ENCODE peak calls at places on chromosomes 4 and X, in four cellular contexts. M, F, W and L are unnamed samples. For H3K9me3 and H3K27me3, the result is how much of the 10 kb centered on the place peaks cover.

GRCh38 chr4:166174717-166175510 is 301.9 kb downstream of the TLL1 start:
- DNase-seq in M (no peak), F (no peak), W (no peak), L (no peak)

GRCh38 chrX:16839852-16840460 is 30.2 kb downstream of the RBBP7 start:
- DNase-seq in M (no peak), F (no peak), W (no peak), L (no peak)

GRCh38 chr4:112857461-112857860 is 192.0 kb upstream of the ANK2 start:
- DNase-seq in M (no peak), F (no peak), W (no peak), L (no peak)

GRCh38 chr4:190014771-190015537 is 12.1 kb downstream of the FRG2 start:
- DNase-seq in M (no peak), F (no peak), W (no peak), L (no peak)

GRCh38 chrX:21725498-21725897 is 32.4 kb downstream of the SMPX start:
- DNase-seq in M (no peak), F (no peak), W (no peak), L (no peak)

GRCh38 chrX:133983974-133984578 is 1.3 kb downstream of the GPC3 start:
- DNase-seq in M (no peak), F (no peak), W (no peak), L (no peak)

GRCh38 chr4:139297001-139297410 is 4.3 kb upstream of the NAA15 start:
- DNase-seq in M (no peak), F (no peak), W (no peak), L (no peak)

GRCh38 chrX:69124108-69124507 is 41.1 kb downstream of the PJA1 start:
- DNase-seq in M (no peak), F (no peak), W (no peak), L (no peak)

GRCh38 chr4:41644288-41644914 is 104.1 kb downstream of the PHOX2B start:
- DNase-seq in M (peak), F (peak), W (peak), L (peak)

GRCh38 chr4:155735506-155735905 is 23.3 kb upstream of the GUCY1B1 start:
- DNase-seq in M (no peak), F (no peak), W (no peak), L (no peak)

GRCh38 chrX:86002076-86002896 is 45.1 kb downstream of the CHM start:
- DNase-seq in M (no peak), F (peak), W (no peak), L (peak)

GRCh38 chr4:144645621-144646522 is at the start of gene HHIP:
- DNase-seq in M (peak), F (no peak), W (no peak), L (peak)

GRCh38 chrX:20477836-20478532 is 211.3 kb upstream of the RPS6KA3 start:
- DNase-seq in M (no peak), F (no peak), W (no peak), L (peak)

GRCh38 chr4:73648478-73648877 is 28.2 kb upstream of the RASSF6 start:
- DNase-seq in M (no peak), F (no peak), W (no peak), L (no peak)

GRCh38 chr4:13530823-13531608 is 13.3 kb downstream of the NKX3-2 start:
- DNase-seq in M (no peak), F (no peak), W (no peak), L (no peak)
- H3K9me3 ChIP-seq in M (under half), F (under half), W (under half), L (under half)

GRCh38 chr4:81647388-81647787 is 175.7 kb upstream of the RASGEF1B start:
- DNase-seq in M (no peak), F (no peak), W (no peak), L (no peak)
- H3K27me3 ChIP-seq in M (under half), F (under half), W (under half), L (under half)

DNA sequence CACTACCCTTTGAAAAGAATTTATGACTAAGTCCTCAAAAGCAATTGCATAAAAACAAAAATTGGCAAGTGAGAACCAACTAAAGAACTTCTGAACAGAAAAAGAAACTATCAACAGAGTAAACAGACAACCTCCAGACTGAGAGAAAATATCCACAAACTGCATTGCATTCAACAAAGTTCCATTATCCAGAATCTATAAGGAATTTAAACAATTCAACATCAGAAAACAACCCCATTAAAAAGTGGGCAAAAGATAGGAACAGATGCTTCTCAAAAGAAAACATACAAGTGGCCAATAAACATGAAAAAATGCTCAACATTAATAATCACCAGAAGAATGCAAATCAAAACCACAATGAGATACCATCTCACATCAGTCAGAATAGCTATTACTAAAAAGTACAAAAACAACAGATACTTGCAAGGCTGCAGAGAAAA is 130.2 kb downstream of the GASK1B start:
- DNase-seq in M (no peak), F (no peak), W (no peak), L (no peak)
- H3K9me3 ChIP-seq in M (under half), F (under half), W (under half), L (under half)

DNA sequence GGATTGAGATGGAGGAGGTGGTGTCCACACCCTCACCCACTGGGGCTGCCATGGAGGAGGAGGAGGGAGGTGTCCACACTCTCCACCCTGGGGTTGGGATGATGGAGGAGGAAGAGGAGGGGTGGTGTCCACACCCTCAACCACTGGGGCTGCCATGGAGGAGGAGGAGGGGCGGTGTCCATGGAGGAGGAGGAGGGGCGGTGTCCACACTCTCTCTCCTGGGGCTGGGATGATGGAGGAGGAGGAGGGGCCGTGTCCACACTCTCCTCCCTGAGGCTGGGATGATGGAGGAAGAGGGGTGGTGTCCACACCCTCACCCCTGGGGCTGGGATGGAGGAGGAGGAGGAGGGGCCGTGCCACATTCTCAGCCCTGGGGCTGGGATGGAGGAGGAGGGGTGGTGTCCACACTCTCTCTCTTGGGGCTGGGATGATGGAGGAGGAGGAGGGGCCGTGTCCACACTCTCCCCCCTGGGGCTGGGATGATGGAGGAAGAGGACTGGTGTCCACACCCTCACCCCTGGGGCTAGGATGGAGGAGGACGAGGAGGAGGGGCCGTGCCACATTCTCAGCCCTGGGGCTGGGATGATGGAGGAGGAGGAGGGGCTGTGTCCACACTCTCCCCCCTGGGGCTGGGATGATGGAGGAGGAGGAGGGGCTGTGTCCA is 231.7 kb downstream of the CRLF2 start:
- DNase-seq in M (no peak), F (no peak), W (no peak), L (no peak)
- H3K27me3 ChIP-seq in M (under half), F (under half), W (under half), L (under half)

GRCh38 chr4:609400-610050 is 15.8 kb upstream of the PDE6B start:
- DNase-seq in M (no peak), F (no peak), W (no peak), L (no peak)

GRCh38 chr4:608236-608635 is 17.1 kb upstream of the PDE6B start:
- DNase-seq in M (no peak), F (no peak), W (no peak), L (no peak)

GRCh38 chr4:604131-604530 is 21.2 kb upstream of the PDE6B start:
- DNase-seq in M (no peak), F (no peak), W (no peak), L (no peak)

GRCh38 chr4:602559-602942 is 22.8 kb upstream of the PDE6B start:
- DNase-seq in M (no peak), F (peak), W (no peak), L (peak)

GRCh38 chr4:605702-606425 is 19.5 kb upstream of the PDE6B start:
- DNase-seq in M (no peak), F (no peak), W (no peak), L (no peak)
- H3K9me3 ChIP-seq in M (under half), F (under half), W (under half), L (under half)

DNA sequence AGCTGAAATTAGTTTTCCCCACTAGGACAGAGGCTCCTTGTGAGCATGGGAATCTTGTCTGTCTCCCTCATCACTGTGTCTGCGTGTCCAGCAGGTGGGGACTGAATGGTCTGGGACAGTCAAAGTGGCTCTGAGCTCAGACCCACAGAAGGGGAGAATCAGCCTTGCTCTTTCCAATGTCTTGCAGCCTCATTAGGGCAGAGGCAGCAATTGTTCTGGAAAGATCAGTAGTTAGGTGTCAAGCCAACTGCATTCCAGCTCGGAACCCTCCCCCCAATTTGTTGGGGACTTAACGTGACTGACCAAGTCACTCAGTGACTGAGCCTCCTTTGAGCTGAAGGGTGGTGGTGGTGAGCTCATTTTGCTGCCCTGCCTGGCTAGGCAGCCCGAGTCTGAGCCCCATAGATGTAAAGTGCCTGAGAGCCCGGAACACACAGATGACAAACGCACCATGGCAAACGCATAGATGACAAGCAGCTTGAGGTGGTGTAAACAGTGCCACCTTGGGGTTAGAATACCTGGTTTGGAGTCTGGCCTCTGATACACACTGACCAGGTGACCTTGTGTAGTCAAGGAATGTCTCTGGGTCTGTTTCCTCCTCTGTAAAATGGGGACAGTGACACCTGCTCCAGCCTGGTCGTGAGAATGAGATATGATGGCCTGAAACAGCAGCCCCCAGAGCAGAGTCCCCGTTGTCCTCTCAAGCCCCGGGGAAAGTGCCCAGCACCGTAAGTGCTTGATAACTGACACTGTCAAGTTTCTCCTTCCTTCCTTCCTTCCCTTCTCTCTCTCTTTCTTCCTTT is 2.7 kb upstream of the SORCS2 start:
- DNase-seq in M (peak), F (no peak), W (no peak), L (no peak)
- H3K27me3 ChIP-seq in M (under half), F (under half), W (under half), L (under half)

GRCh38 chrX:149853925-149854324 is 27.1 kb upstream of the MAGEA8 start:
- DNase-seq in M (no peak), F (no peak), W (no peak), L (no peak)
- H3K9me3 ChIP-seq in M (under half), F (under half), W (under half), L (under half)